ENCODE peak calls at places on chromosomes 3 and 15, in eight cellular contexts. H is ovary, W is right lobe of liver, O is AG04449, G is HCT116, K is mucosa of descending colon, R is body of pancreas, M is pancreas. J is an unnamed sample.
A peak's percentile ranks its signal among the peaks of the same experiment; 100 is the strongest.

GRCh38 chr3:190608850-190609589 is 95.1 kb downstream of the IL1RAP start:
- DNase-seq in W (no peak), K (no peak), H (no peak), R (no peak), G (no peak), O (no peak), M (no peak), J (no peak)

GRCh38 chr3:197367081-197367780 is 68.8 kb upstream of the DLG1 start:
- DNase-seq in W (no peak), H (no peak), K (no peak), G (no peak), M (no peak), O (peak; percentile 76), R (no peak), J (no peak)

GRCh38 chr3:55189359-55189801 is 261.5 kb upstream of the LRTM1 start:
- DNase-seq in O (peak; percentile 76), K (no peak), H (no peak), R (no peak), M (no peak), W (no peak), G (no peak), J (peak; percentile 92)

GRCh38 chr15:50883903-50884302 is 24.6 kb upstream of the AP4E1 start:
- DNase-seq in G (no peak), K (no peak), W (no peak), H (no peak), O (no peak), M (no peak), R (no peak), J (peak; percentile 65)

GRCh38 chr3:22887664-22888291 is 315.3 kb upstream of the UBE2E2 start:
- DNase-seq in K (peak; percentile 52), W (no peak), H (no peak), O (no peak), M (no peak), G (peak; percentile 4), R (no peak), J (peak; percentile 61)

GRCh38 chr15:70281811-70282307 is 184.1 kb upstream of the TLE3 start:
- DNase-seq in R (no peak), W (no peak), O (no peak), K (no peak), H (no peak), G (no peak), M (no peak), J (peak; percentile 43)

GRCh38 chr3:150925751-150926201 is 20.5 kb upstream of the MINDY4B start:
- DNase-seq in K (peak; percentile 68), O (no peak), M (peak; percentile 52), G (peak; percentile 42), H (no peak), R (peak; percentile 43), W (peak; percentile 59), J (peak; percentile 20)

GRCh38 chr15:43253431-43254403 is 13.0 kb downstream of the TGM5 start:
- DNase-seq in K (peak; percentile 27), H (no peak), G (no peak), R (peak; percentile 62), W (no peak), M (no peak), O (no peak), J (peak; percentile 38)

GRCh38 chr15:100918034-100918689 is 995 bp upstream of the LRRK1 start:
- DNase-seq in R (peak; percentile 87), H (peak; percentile 72), O (no peak), W (peak; percentile 81), K (peak; percentile 91), M (peak; percentile 93), G (peak; percentile 67), J (peak; percentile 77)

GRCh38 chr3:57570878-57571277 is 14.8 kb downstream of the PDE12 start:
- DNase-seq in K (no peak), O (no peak), H (no peak), G (no peak), M (no peak), W (no peak), R (no peak), J (no peak)

GRCh38 chr15:83559310-83559966 is 94.5 kb upstream of the ADAMTSL3 start:
- DNase-seq in W (no peak), K (peak; percentile 59), R (peak; percentile 61), H (peak; percentile 28), G (peak; percentile 60), O (peak; percentile 21), M (no peak), J (peak; percentile 80)

GRCh38 chr15:85024509-85025336 is 43.1 kb downstream of the PDE8A start:
- DNase-seq in R (no peak), M (no peak), W (no peak), G (no peak), K (no peak), O (no peak), H (no peak), J (no peak)

GRCh38 chr3:107988464-107989156 is 102.2 kb downstream of the CD47 start:
- DNase-seq in W (no peak), R (peak; percentile 23), O (no peak), G (no peak), M (no peak), K (peak; percentile 72), H (peak; percentile 25), J (peak; percentile 78)

GRCh38 chr3:189519458-189519857 is 111.7 kb upstream of the TP63 start:
- DNase-seq in H (no peak), O (no peak), W (no peak), R (no peak), K (no peak), M (no peak), G (no peak), J (no peak)

DNA sequence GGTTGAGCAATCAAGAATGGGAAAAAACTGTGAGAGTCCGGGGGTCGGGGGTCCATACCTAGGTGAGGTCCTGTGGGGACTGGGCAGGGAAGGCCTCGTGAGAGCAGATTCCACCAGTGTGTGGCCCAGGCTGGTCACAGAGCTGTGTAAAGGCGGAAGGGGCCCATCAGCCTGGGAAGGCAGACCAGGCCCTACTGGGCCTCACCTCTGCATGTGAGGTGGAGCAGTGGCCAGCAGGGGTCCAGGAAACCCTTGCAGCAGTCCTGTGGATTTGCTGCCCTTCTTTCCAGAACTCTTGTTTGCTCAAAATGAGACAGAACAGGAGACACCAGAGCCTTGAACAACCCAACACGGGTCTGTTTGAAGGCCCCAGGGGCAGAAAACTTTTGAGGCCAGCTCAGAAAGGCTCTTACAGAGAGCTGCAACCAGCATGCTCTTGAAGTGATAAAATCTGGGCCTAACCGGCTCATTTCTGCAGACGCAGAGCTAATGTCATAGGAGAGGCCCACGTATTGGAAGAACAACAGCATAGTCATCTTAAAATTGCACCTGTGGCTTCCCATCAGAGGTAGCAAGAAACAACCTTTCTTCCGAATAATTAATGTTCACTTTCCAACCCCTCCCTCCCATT is 30.3 kb upstream of the HHATL start:
- DNase-seq in M (no peak), R (no peak), O (no peak), K (no peak), W (no peak), G (no peak), H (no peak), J (no peak)
- TF ChIP-seq CTCF in M (no peak), R (no peak), O (no peak), K (no peak), W (no peak), G (peak; percentile 35), H (no peak), J (peak; percentile 7)

GRCh38 chr3:46986055-46986730 is 6.7 kb downstream of the NBEAL2 start:
- DNase-seq in W (peak; percentile 19), G (no peak), H (no peak), R (no peak), O (no peak), M (no peak), K (no peak), J (no peak)
- H3K4me3 ChIP-seq in W (no peak overlapping the region), G (no peak overlapping the region), H (no peak overlapping the region), R (no peak overlapping the region), O (no peak overlapping the region), M (no peak overlapping the region), K (no peak overlapping the region), J (no peak overlapping the region)

DNA sequence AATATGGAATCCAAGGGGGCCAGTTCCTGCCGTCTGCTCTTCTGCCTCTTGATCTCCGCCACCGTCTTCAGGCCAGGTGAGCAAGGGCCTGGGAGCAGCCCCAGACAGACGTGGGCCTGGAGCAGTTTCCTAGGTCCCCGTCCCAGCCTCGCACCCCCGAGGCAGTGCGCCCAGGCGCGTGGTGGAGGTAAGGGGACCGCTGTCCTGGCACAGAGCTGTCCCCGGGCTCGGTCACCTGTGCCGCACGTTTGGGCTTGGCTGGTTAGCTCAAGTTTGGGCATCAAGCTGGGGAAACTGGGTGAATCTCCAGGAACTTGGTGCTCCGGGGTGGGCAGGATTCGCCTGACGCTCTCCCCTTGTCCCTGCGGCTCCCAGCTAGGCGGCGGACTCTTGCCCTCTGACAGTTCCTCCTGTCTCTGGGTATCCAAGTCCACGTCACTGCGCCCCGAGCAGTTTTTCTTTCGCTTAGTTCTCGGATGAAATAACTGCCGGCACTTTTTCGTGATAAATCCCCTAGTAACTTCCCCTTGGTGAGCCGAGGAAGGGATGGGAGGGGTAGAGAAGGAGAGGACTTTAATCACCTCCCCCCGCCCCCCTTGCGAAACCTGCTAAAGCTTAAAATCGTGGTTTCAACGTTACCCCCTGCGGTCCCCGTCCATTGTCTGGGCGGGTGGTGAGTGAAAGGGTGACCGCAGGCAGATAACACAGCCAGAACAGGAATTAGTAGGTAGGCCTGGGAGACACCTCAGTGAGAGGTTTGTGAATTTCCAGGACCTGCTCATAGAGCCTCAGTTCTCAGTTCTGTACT is 901 bp downstream of the ALCAM start:
- DNase-seq in R (peak; percentile 71), K (peak; percentile 84), G (no peak), W (peak; percentile 91), H (peak; percentile 65), M (peak; percentile 82), O (no peak), J (peak; percentile 77)
- TF ChIP-seq CTCF in R (no peak), K (no peak), G (no peak), W (peak; percentile 11), H (no peak), M (no peak), O (peak; percentile 24), J (peak; percentile 19)

DNA sequence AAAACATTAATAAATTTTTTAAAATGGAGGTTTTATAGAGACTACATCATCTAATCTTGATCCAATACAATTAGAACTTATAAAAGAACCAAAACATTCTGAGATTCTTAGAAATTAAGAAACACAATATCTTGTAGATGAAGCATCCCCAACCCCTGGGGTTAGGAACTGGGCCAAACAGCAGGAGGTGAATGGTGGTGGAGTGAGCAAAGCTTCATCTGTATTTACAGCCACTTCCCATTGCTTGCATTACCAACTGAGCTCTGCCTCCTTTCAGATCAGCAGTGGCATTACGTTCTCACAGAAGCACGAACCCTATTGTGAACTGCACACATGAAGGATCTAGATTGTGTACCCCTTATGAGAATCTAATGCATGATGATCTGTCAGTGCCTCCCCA is 36.3 kb downstream of the KNL1 start:
- DNase-seq in M (no peak), O (no peak), R (no peak), K (no peak), G (no peak), W (no peak), H (no peak), J (no peak)
- H3K4me3 ChIP-seq in M (no peak overlapping the region), O (no peak overlapping the region), R (no peak overlapping the region), K (no peak overlapping the region), G (no peak overlapping the region), W (no peak overlapping the region), H (no peak overlapping the region), J (no peak overlapping the region)

DNA sequence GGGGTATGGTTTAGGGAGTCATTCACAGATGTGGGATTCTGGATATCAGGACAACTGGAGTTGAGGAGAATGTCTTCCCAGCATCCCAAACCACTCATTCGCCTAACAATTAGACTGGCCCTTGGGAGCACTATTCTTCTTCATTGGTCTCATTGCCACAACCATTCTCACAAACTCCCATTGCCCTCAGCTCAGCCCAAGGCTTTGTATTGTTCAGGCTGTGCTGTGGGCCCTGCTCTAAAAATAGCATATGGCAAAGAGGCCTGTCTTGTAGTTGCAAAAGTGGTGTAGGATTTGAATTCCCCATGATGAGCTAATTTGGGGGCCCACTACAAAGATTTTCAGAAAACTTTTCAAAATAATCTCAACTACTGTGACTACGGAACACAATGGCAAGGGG is 6.3 kb upstream of the ADAMTS9 start:
- DNase-seq in K (no peak), R (no peak), O (no peak), G (no peak), M (no peak), W (no peak), H (no peak), J (no peak)
- TF ChIP-seq CTCF in K (no peak), R (no peak), O (no peak), G (no peak), M (no peak), W (no peak), H (no peak), J (no peak)